ENCODE peak calls at places on chromosome 1, in four cellular contexts. D is AG10803, F is lower lobe of right lung, N is breast epithelium. U is an unnamed sample.

GRCh38 chr1:235050911-235051360 is 77.7 kb downstream of the TOMM20 start:
- DNase-seq in N (no peak), F (peak), D (peak), U (no peak)

GRCh38 chr1:222081859-222082258 is 340.0 kb upstream of the DUSP10 start:
- DNase-seq in F (no peak), N (no peak), D (no peak), U (no peak)

GRCh38 chr1:100073531-100073930 is 59.2 kb downstream of the SASS6 start:
- DNase-seq in D (no peak), N (no peak), F (no peak), U (no peak)

GRCh38 chr1:227913969-227914791 is 33.6 kb downstream of the WNT9A start:
- DNase-seq in N (no peak), D (no peak), F (no peak), U (no peak)

GRCh38 chr1:203046984-203047630 is 20.8 kb downstream of the PPFIA4 start:
- DNase-seq in F (no peak), N (no peak), D (peak), U (no peak)

GRCh38 chr1:152495066-152495675 is 15.4 kb upstream of the LCE5A start:
- DNase-seq in F (no peak), D (peak), N (no peak), U (no peak)

GRCh38 chr1:103514920-103515503 is 10.5 kb upstream of the RNPC3 start:
- DNase-seq in N (no peak), D (peak), F (no peak), U (no peak)

GRCh38 chr1:178371999-178372398 is 124.8 kb downstream of the CLEC20A start:
- DNase-seq in N (no peak), D (no peak), F (no peak), U (no peak)

GRCh38 chr1:56215086-56215485 is 364.3 kb downstream of the PLPP3 start:
- DNase-seq in F (no peak), D (no peak), N (no peak), U (no peak)

GRCh38 chr1:14108356-14109275 is 408.6 kb downstream of the PRDM2 start:
- DNase-seq in N (no peak), F (no peak), D (no peak), U (no peak)

GRCh38 chr1:234541281-234541975 is 62.4 kb upstream of the TARBP1 start:
- DNase-seq in F (no peak), N (no peak), D (peak), U (no peak)

GRCh38 chr1:38962560-38962959 is 20.9 kb upstream of the RHBDL2 start:
- DNase-seq in F (no peak), D (peak), N (no peak), U (no peak)

GRCh38 chr1:83905315-83905907 is 93.5 kb downstream of the TTLL7 start:
- DNase-seq in F (no peak), D (peak), N (no peak), U (no peak)

GRCh38 chr1:30284728-30285460 is 438.5 kb downstream of the MATN1 start:
- DNase-seq in N (no peak), D (no peak), F (no peak), U (no peak)

GRCh38 chr1:1046243-1046642 is 26.3 kb downstream of the AGRN start:
- DNase-seq in F (no peak), N (no peak), D (no peak), U (no peak)

GRCh38 chr1:204326891-204327290 is 32.8 kb downstream of the PLEKHA6 start:
- DNase-seq in N (no peak), F (no peak), D (no peak), U (no peak)

GRCh38 chr1:179026813-179027664 is 1.3 kb downstream of the FAM20B start:
- DNase-seq in N (no peak), F (no peak), D (peak), U (no peak)

GRCh38 chr1:235012436-235013210 is 116.0 kb downstream of the TOMM20 start:
- DNase-seq in D (no peak), N (no peak), F (no peak), U (no peak)

GRCh38 chr1:172885976-172886375 is 164.8 kb downstream of the TNFSF18 start:
- DNase-seq in N (no peak), D (peak), F (no peak), U (no peak)

GRCh38 chr1:217857061-217857460 is 225.9 kb downstream of the SPATA17 start:
- DNase-seq in N (no peak), D (no peak), F (no peak), U (no peak)

GRCh38 chr1:234111458-234112142 is 207.1 kb downstream of the SLC35F3 start:
- DNase-seq in N (no peak), D (peak), F (peak), U (no peak)

GRCh38 chr1:44628962-44629756 is 45.1 kb downstream of the TMEM53 start:
- DNase-seq in N (no peak), D (peak), F (no peak), U (no peak)

GRCh38 chr1:192887426-192887825 is 78.6 kb downstream of the RGS2 start:
- DNase-seq in D (no peak), F (no peak), N (no peak), U (no peak)

GRCh38 chr1:211247921-211248320 is 11.2 kb upstream of the RCOR3 start:
- DNase-seq in F (no peak), D (no peak), N (no peak), U (no peak)

GRCh38 chr1:198167436-198167934 is 10.7 kb downstream of the NEK7 start:
- DNase-seq in F (no peak), N (no peak), D (no peak), U (no peak)

GRCh38 chr1:245365621-245366020 is 210.8 kb downstream of the KIF26B start:
- DNase-seq in F (no peak), D (no peak), N (no peak), U (no peak)

GRCh38 chr1:72281144-72281543 is 1.2 kb downstream of the NEGR1 start:
- DNase-seq in D (peak), F (no peak), N (no peak), U (no peak)

GRCh38 chr1:109997867-109998229 is 13.3 kb downstream of the AHCYL1 start:
- DNase-seq in F (no peak), D (no peak), N (no peak), U (no peak)

GRCh38 chr1:13700521-13701273 is 709 bp downstream of the PRDM2 start:
- DNase-seq in D (peak), N (no peak), F (peak), U (peak)

GRCh38 chr1:231418101-231418740 is 3.9 kb downstream of the EGLN1 start:
- DNase-seq in F (no peak), N (no peak), D (no peak), U (no peak)

GRCh38 chr1:101388904-101389546 is 152.2 kb downstream of the S1PR1 start:
- DNase-seq in N (no peak), D (peak), F (no peak), U (no peak)

GRCh38 chr1:237386362-237387143 is 344.6 kb downstream of the RYR2 start:
- DNase-seq in N (no peak), D (peak), F (no peak), U (no peak)

GRCh38 chr1:72235062-72235461 is 47.3 kb downstream of the NEGR1 start:
- DNase-seq in N (no peak), D (no peak), F (no peak), U (no peak)

GRCh38 chr1:184483101-184483813 is 96.4 kb downstream of the C1orf21 start:
- DNase-seq in F (peak), D (peak), N (no peak), U (no peak)

GRCh38 chr1:118223426-118223825 is 38.4 kb upstream of the SPAG17 start:
- DNase-seq in N (no peak), F (no peak), D (peak), U (no peak)
- TF ChIP-seq CTCF in N (no peak), F (peak), D (peak), U (no peak)

GRCh38 chr1:61049850-61050540 is 32.4 kb upstream of the NFIA start:
- DNase-seq in D (peak), F (peak), N (peak), U (peak)
- TF ChIP-seq CTCF in D (peak), F (peak), N (peak), U (peak)

GRCh38 chr1:50633465-50633864 is 210.2 kb upstream of the DMRTA2 start:
- DNase-seq in F (no peak), N (no peak), D (no peak), U (no peak)
- TF ChIP-seq CTCF in F (no peak), N (no peak), D (no peak), U (no peak)

GRCh38 chr1:70038025-70038424 is 167.4 kb downstream of the LRRC40 start:
- DNase-seq in F (no peak), D (no peak), N (no peak), U (no peak)

GRCh38 chr1:70033266-70033873 is 172.0 kb downstream of the LRRC40 start:
- DNase-seq in N (no peak), F (no peak), D (no peak), U (no peak)

GRCh38 chr1:70033934-70034333 is 171.4 kb downstream of the LRRC40 start:
- DNase-seq in F (no peak), N (no peak), D (no peak), U (no peak)

GRCh38 chr1:70039485-70039884 is 165.9 kb downstream of the LRRC40 start:
- DNase-seq in D (no peak), F (no peak), N (no peak), U (no peak)

GRCh38 chr1:70034403-70034802 is 171.0 kb downstream of the LRRC40 start:
- DNase-seq in F (no peak), N (no peak), D (peak), U (no peak)
- TF ChIP-seq CTCF in F (no peak), N (no peak), D (peak), U (no peak)

GRCh38 chr1:2594641-2595131 is 8.1 kb downstream of the PRXL2B start:
- DNase-seq in D (no peak), N (no peak), F (no peak), U (no peak)
- TF ChIP-seq CTCF in D (no peak), N (no peak), F (no peak), U (no peak)

DNA sequence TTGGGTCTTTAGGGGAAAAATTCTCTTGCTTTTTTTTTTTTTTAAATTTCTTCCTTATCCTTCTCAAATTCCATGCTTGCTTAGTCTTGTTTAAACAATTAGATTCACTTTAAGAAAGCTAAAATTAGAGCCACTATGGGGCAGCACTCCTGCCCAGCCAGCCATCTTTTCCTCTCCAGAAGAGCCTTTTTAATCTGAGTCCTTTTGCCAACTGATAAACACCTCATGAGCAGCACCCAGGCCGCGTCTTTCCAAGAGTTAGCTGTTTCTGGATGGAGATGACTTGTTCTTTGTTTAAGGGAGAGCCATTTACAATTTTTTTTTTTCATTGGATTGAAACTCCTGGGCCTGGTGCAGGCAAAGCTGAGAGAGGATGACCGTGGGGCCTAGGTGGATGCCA is 53.3 kb upstream of the TSPAN2 start:
- DNase-seq in F (no peak), D (no peak), N (no peak), U (no peak)
- TF ChIP-seq CTCF in F (no peak), D (no peak), N (no peak), U (no peak)

GRCh38 chr1:42736152-42736551 is 3.9 kb downstream of the CLDN19 start:
- DNase-seq in N (no peak), D (peak), F (no peak), U (no peak)

GRCh38 chr1:42737986-42738677 is 1.9 kb downstream of the CLDN19 start:
- DNase-seq in F (no peak), D (no peak), N (no peak), U (no peak)

GRCh38 chr1:42737257-42737656 is 2.8 kb downstream of the CLDN19 start:
- DNase-seq in D (no peak), F (no peak), N (peak), U (no peak)

GRCh38 chr1:42735477-42736105 is 4.4 kb downstream of the CLDN19 start:
- DNase-seq in N (no peak), F (no peak), D (no peak), U (no peak)

GRCh38 chr1:42736571-42737200 is 3.4 kb downstream of the CLDN19 start:
- DNase-seq in N (no peak), D (no peak), F (no peak), U (no peak)
- TF ChIP-seq CTCF in N (no peak), D (no peak), F (no peak), U (no peak)

GRCh38 chr1:5637171-5637570 is 355.1 kb downstream of the NPHP4 start:
- DNase-seq in F (no peak), D (no peak), N (no peak), U (no peak)
- TF ChIP-seq CTCF in F (peak), D (peak), N (no peak), U (no peak)

GRCh38 chr1:228980232-228980969 is 245.1 kb downstream of the RHOU start:
- DNase-seq in F (no peak), D (no peak), N (no peak), U (no peak)
- TF ChIP-seq CTCF in F (no peak), D (no peak), N (no peak), U (no peak)